ENCODE peak calls at places on chromosomes 11 and 22, in ten cellular contexts. One of them, this sample, is unnamed.

GRCh38 chr11:65976216-65977176 is 15.0 kb downstream of the SART1 start:
- DNase-seq in fibroblast of lung: no peak
- DNase-seq in left lung: no peak
- DNase-seq in stomach: no peak
- DNase-seq in psoas muscle: no peak
- DNase-seq in tibial artery: no peak
- DNase-seq in brain microvascular endothelial cell: no peak
- DNase-seq in upper lobe of right lung: no peak
- DNase-seq in astrocyte of the cerebellum: no peak
- DNase-seq in body of pancreas: no peak
- DNase-seq in this sample: no peak

GRCh38 chr11:114847599-114847998 is 169.3 kb downstream of the NXPE2 start:
- DNase-seq in fibroblast of lung: no peak
- DNase-seq in brain microvascular endothelial cell: no peak
- DNase-seq in psoas muscle: no peak
- DNase-seq in left lung: no peak
- DNase-seq in body of pancreas: no peak
- DNase-seq in stomach: no peak
- DNase-seq in tibial artery: no peak
- DNase-seq in astrocyte of the cerebellum: no peak
- DNase-seq in upper lobe of right lung: no peak
- DNase-seq in this sample: no peak

GRCh38 chr11:68968306-68969255 is 12.2 kb downstream of the MRGPRD start:
- DNase-seq in body of pancreas: no peak
- DNase-seq in left lung: no peak
- DNase-seq in fibroblast of lung: no peak
- DNase-seq in tibial artery: peak
- DNase-seq in stomach: no peak
- DNase-seq in upper lobe of right lung: peak
- DNase-seq in brain microvascular endothelial cell: no peak
- DNase-seq in psoas muscle: no peak
- DNase-seq in astrocyte of the cerebellum: no peak
- DNase-seq in this sample: peak

GRCh38 chr11:6523253-6523652 is 26.2 kb downstream of the DNHD1 start:
- DNase-seq in body of pancreas: no peak
- DNase-seq in upper lobe of right lung: no peak
- DNase-seq in astrocyte of the cerebellum: peak
- DNase-seq in psoas muscle: no peak
- DNase-seq in left lung: no peak
- DNase-seq in fibroblast of lung: peak
- DNase-seq in brain microvascular endothelial cell: peak
- DNase-seq in stomach: no peak
- DNase-seq in tibial artery: no peak
- DNase-seq in this sample: no peak

GRCh38 chr22:42902875-42903510 is 45.9 kb upstream of the ARFGAP3 start:
- DNase-seq in tibial artery: no peak
- DNase-seq in brain microvascular endothelial cell: no peak
- DNase-seq in stomach: no peak
- DNase-seq in astrocyte of the cerebellum: no peak
- DNase-seq in fibroblast of lung: no peak
- DNase-seq in left lung: no peak
- DNase-seq in psoas muscle: no peak
- DNase-seq in body of pancreas: no peak
- DNase-seq in upper lobe of right lung: no peak
- DNase-seq in this sample: no peak

GRCh38 chr11:90243534-90243933 is 20.7 kb upstream of the CHORDC1 start:
- DNase-seq in tibial artery: no peak
- DNase-seq in body of pancreas: no peak
- DNase-seq in fibroblast of lung: no peak
- DNase-seq in left lung: no peak
- DNase-seq in psoas muscle: no peak
- DNase-seq in upper lobe of right lung: no peak
- DNase-seq in brain microvascular endothelial cell: no peak
- DNase-seq in astrocyte of the cerebellum: no peak
- DNase-seq in stomach: no peak
- DNase-seq in this sample: no peak

GRCh38 chr11:10387209-10388083 is 67.6 kb upstream of the AMPD3 start:
- DNase-seq in psoas muscle: peak
- DNase-seq in tibial artery: peak
- DNase-seq in upper lobe of right lung: no peak
- DNase-seq in left lung: no peak
- DNase-seq in stomach: no peak
- DNase-seq in brain microvascular endothelial cell: peak
- DNase-seq in fibroblast of lung: peak
- DNase-seq in astrocyte of the cerebellum: peak
- DNase-seq in body of pancreas: peak
- DNase-seq in this sample: no peak

GRCh38 chr11:32438883-32439487 is 3.6 kb upstream of the WT1 start:
- DNase-seq in body of pancreas: no peak
- DNase-seq in stomach: no peak
- DNase-seq in fibroblast of lung: no peak
- DNase-seq in left lung: no peak
- DNase-seq in brain microvascular endothelial cell: no peak
- DNase-seq in astrocyte of the cerebellum: no peak
- DNase-seq in psoas muscle: no peak
- DNase-seq in upper lobe of right lung: no peak
- DNase-seq in tibial artery: no peak
- DNase-seq in this sample: no peak

GRCh38 chr11:1153105-1153950 is 4.4 kb upstream of the MUC5AC start:
- DNase-seq in astrocyte of the cerebellum: no peak
- DNase-seq in fibroblast of lung: no peak
- DNase-seq in left lung: peak
- DNase-seq in stomach: no peak
- DNase-seq in tibial artery: peak
- DNase-seq in psoas muscle: peak
- DNase-seq in brain microvascular endothelial cell: no peak
- DNase-seq in upper lobe of right lung: peak
- DNase-seq in body of pancreas: no peak
- DNase-seq in this sample: no peak

GRCh38 chr11:2699185-2699530 is 636 bp downstream of the KCNQ1OT1 start:
- DNase-seq in psoas muscle: no peak
- DNase-seq in astrocyte of the cerebellum: no peak
- DNase-seq in left lung: peak
- DNase-seq in upper lobe of right lung: peak
- DNase-seq in brain microvascular endothelial cell: no peak
- DNase-seq in stomach: no peak
- DNase-seq in body of pancreas: peak
- DNase-seq in fibroblast of lung: no peak
- DNase-seq in tibial artery: peak
- DNase-seq in this sample: peak

GRCh38 chr22:41330169-41330568 is 28.8 kb downstream of the ZC3H7B start:
- DNase-seq in astrocyte of the cerebellum: no peak
- DNase-seq in brain microvascular endothelial cell: no peak
- DNase-seq in upper lobe of right lung: no peak
- DNase-seq in left lung: no peak
- DNase-seq in psoas muscle: no peak
- DNase-seq in tibial artery: no peak
- DNase-seq in stomach: no peak
- DNase-seq in body of pancreas: no peak
- DNase-seq in fibroblast of lung: no peak
- DNase-seq in this sample: no peak

GRCh38 chr11:56783448-56784041 is 35.0 kb upstream of the OR9G4 start:
- DNase-seq in brain microvascular endothelial cell: peak
- DNase-seq in psoas muscle: no peak
- DNase-seq in tibial artery: no peak
- DNase-seq in left lung: no peak
- DNase-seq in body of pancreas: no peak
- DNase-seq in stomach: no peak
- DNase-seq in upper lobe of right lung: no peak
- DNase-seq in astrocyte of the cerebellum: peak
- DNase-seq in fibroblast of lung: peak
- DNase-seq in this sample: no peak

GRCh38 chr11:74731301-74732094 is at the start of gene CHRDL2:
- DNase-seq in brain microvascular endothelial cell: no peak
- DNase-seq in stomach: no peak
- DNase-seq in left lung: peak
- DNase-seq in astrocyte of the cerebellum: no peak
- DNase-seq in psoas muscle: peak
- DNase-seq in fibroblast of lung: peak
- DNase-seq in tibial artery: peak
- DNase-seq in body of pancreas: peak
- DNase-seq in upper lobe of right lung: peak
- DNase-seq in this sample: no peak

GRCh38 chr22:42632096-42632495 is 8.3 kb downstream of the ATP5MGL start:
- DNase-seq in tibial artery: no peak
- DNase-seq in astrocyte of the cerebellum: no peak
- DNase-seq in psoas muscle: no peak
- DNase-seq in body of pancreas: no peak
- DNase-seq in upper lobe of right lung: no peak
- DNase-seq in brain microvascular endothelial cell: no peak
- DNase-seq in left lung: no peak
- DNase-seq in fibroblast of lung: no peak
- DNase-seq in stomach: no peak
- DNase-seq in this sample: no peak

GRCh38 chr11:47503227-47503626 is 49.7 kb downstream of the CELF1 start:
- DNase-seq in fibroblast of lung: no peak
- DNase-seq in astrocyte of the cerebellum: no peak
- DNase-seq in left lung: no peak
- DNase-seq in brain microvascular endothelial cell: no peak
- DNase-seq in body of pancreas: no peak
- DNase-seq in stomach: no peak
- DNase-seq in psoas muscle: no peak
- DNase-seq in upper lobe of right lung: no peak
- DNase-seq in tibial artery: no peak
- DNase-seq in this sample: no peak

GRCh38 chr11:71931245-71931602 is 2.4 kb downstream of the RNF121 start:
- DNase-seq in astrocyte of the cerebellum: no peak
- DNase-seq in tibial artery: no peak
- DNase-seq in stomach: no peak
- DNase-seq in psoas muscle: no peak
- DNase-seq in fibroblast of lung: peak
- DNase-seq in left lung: no peak
- DNase-seq in brain microvascular endothelial cell: peak
- DNase-seq in upper lobe of right lung: no peak
- DNase-seq in body of pancreas: no peak
- DNase-seq in this sample: no peak

GRCh38 chr11:71927813-71928738 is at the start of gene XNDC1N:
- DNase-seq in upper lobe of right lung: peak
- DNase-seq in body of pancreas: peak
- DNase-seq in astrocyte of the cerebellum: peak
- DNase-seq in left lung: no peak
- DNase-seq in tibial artery: peak
- DNase-seq in psoas muscle: peak
- DNase-seq in brain microvascular endothelial cell: peak
- DNase-seq in stomach: peak
- DNase-seq in fibroblast of lung: peak
- DNase-seq in this sample: peak

GRCh38 chr11:71929491-71929890 is 645 bp downstream of the RNF121 start:
- DNase-seq in psoas muscle: no peak
- DNase-seq in fibroblast of lung: no peak
- DNase-seq in astrocyte of the cerebellum: no peak
- DNase-seq in body of pancreas: no peak
- DNase-seq in upper lobe of right lung: no peak
- DNase-seq in tibial artery: no peak
- DNase-seq in left lung: no peak
- DNase-seq in brain microvascular endothelial cell: no peak
- DNase-seq in stomach: no peak
- DNase-seq in this sample: no peak

GRCh38 chr11:71928739-71929443 is at the start of gene RNF121:
- DNase-seq in body of pancreas: peak
- DNase-seq in fibroblast of lung: peak
- DNase-seq in tibial artery: peak
- DNase-seq in upper lobe of right lung: peak
- DNase-seq in astrocyte of the cerebellum: peak
- DNase-seq in stomach: peak
- DNase-seq in brain microvascular endothelial cell: peak
- DNase-seq in psoas muscle: peak
- DNase-seq in left lung: peak
- DNase-seq in this sample: peak

GRCh38 chr11:71930556-71931244 is 1.9 kb downstream of the RNF121 start:
- DNase-seq in body of pancreas: no peak
- DNase-seq in left lung: no peak
- DNase-seq in brain microvascular endothelial cell: no peak
- DNase-seq in upper lobe of right lung: no peak
- DNase-seq in fibroblast of lung: no peak
- DNase-seq in stomach: no peak
- DNase-seq in astrocyte of the cerebellum: no peak
- DNase-seq in tibial artery: no peak
- DNase-seq in psoas muscle: no peak
- DNase-seq in this sample: no peak
- H3K4me3 ChIP-seq in body of pancreas: no peak
- H3K4me3 ChIP-seq in left lung: no peak
- H3K4me3 ChIP-seq in brain microvascular endothelial cell: peak
- H3K4me3 ChIP-seq in upper lobe of right lung: no peak
- H3K4me3 ChIP-seq in fibroblast of lung: no peak
- H3K4me3 ChIP-seq in stomach: no peak
- H3K4me3 ChIP-seq in astrocyte of the cerebellum: no peak
- H3K4me3 ChIP-seq in tibial artery: peak
- H3K4me3 ChIP-seq in psoas muscle: peak
- H3K4me3 ChIP-seq in this sample: no peak

GRCh38 chr22:31150615-31151014 is 9.4 kb upstream of the RNF185 start:
- DNase-seq in brain microvascular endothelial cell: no peak
- DNase-seq in left lung: no peak
- DNase-seq in body of pancreas: no peak
- DNase-seq in tibial artery: no peak
- DNase-seq in psoas muscle: no peak
- DNase-seq in astrocyte of the cerebellum: no peak
- DNase-seq in fibroblast of lung: no peak
- DNase-seq in upper lobe of right lung: no peak
- DNase-seq in stomach: no peak
- DNase-seq in this sample: no peak
- TF ChIP-seq CTCF in brain microvascular endothelial cell: peak
- TF ChIP-seq CTCF in left lung: no peak
- TF ChIP-seq CTCF in body of pancreas: no peak
- TF ChIP-seq CTCF in tibial artery: no peak
- TF ChIP-seq CTCF in psoas muscle: no peak
- TF ChIP-seq CTCF in astrocyte of the cerebellum: peak
- TF ChIP-seq CTCF in fibroblast of lung: peak
- TF ChIP-seq CTCF in upper lobe of right lung: peak
- TF ChIP-seq CTCF in stomach: no peak
- TF ChIP-seq CTCF in this sample: no peak

DNA sequence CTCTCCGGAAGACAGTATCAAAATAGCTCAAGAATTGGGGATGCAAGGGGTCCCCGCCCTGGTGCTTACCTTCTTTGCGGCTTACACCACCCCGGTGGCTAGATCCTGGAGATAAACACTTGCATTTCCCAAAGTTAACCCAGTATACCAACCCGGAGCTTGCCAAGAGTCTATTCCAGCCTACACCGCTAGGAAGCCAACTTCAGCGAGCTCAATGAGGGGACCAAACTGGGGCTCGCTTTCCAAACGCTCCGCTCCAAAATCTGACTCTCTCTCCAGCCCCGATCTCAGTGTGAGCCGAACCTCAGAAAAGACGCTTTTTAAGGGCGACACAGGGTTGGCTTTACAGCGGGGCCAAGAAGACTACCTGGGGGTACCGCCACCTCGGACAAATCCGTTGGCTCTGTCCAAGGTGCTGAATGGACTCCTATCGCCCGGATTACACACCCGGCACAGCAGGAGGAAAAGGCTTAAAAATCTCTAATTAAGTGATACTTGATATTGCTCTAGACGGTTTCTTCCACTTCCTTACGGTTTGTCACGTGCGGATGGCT is 20.1 kb upstream of the BDNF start:
- DNase-seq in left lung: no peak
- DNase-seq in astrocyte of the cerebellum: no peak
- DNase-seq in psoas muscle: no peak
- DNase-seq in brain microvascular endothelial cell: peak
- DNase-seq in upper lobe of right lung: no peak
- DNase-seq in tibial artery: no peak
- DNase-seq in body of pancreas: peak
- DNase-seq in fibroblast of lung: peak
- DNase-seq in stomach: no peak
- DNase-seq in this sample: no peak
- H3K4me3 ChIP-seq in left lung: no peak
- H3K4me3 ChIP-seq in astrocyte of the cerebellum: no peak
- H3K4me3 ChIP-seq in psoas muscle: no peak
- H3K4me3 ChIP-seq in brain microvascular endothelial cell: no peak
- H3K4me3 ChIP-seq in upper lobe of right lung: no peak
- H3K4me3 ChIP-seq in tibial artery: no peak
- H3K4me3 ChIP-seq in body of pancreas: no peak
- H3K4me3 ChIP-seq in fibroblast of lung: no peak
- H3K4me3 ChIP-seq in stomach: no peak
- H3K4me3 ChIP-seq in this sample: no peak

GRCh38 chr11:45569776-45570175 is 95.6 kb downstream of the CHST1 start:
- DNase-seq in body of pancreas: no peak
- DNase-seq in fibroblast of lung: no peak
- DNase-seq in stomach: no peak
- DNase-seq in tibial artery: no peak
- DNase-seq in psoas muscle: no peak
- DNase-seq in upper lobe of right lung: no peak
- DNase-seq in astrocyte of the cerebellum: no peak
- DNase-seq in left lung: no peak
- DNase-seq in brain microvascular endothelial cell: no peak
- DNase-seq in this sample: no peak
- TF ChIP-seq CTCF in body of pancreas: no peak
- TF ChIP-seq CTCF in fibroblast of lung: no peak
- TF ChIP-seq CTCF in stomach: no peak
- TF ChIP-seq CTCF in tibial artery: no peak
- TF ChIP-seq CTCF in psoas muscle: no peak
- TF ChIP-seq CTCF in upper lobe of right lung: no peak
- TF ChIP-seq CTCF in astrocyte of the cerebellum: no peak
- TF ChIP-seq CTCF in left lung: no peak
- TF ChIP-seq CTCF in brain microvascular endothelial cell: no peak
- TF ChIP-seq CTCF in this sample: no peak